ENCODE peak calls at places on chromosomes 1 and 21, in four cellular contexts. L is IMR-90, O is keratinocyte, X is endodermal cell. C is an unnamed sample.

GRCh38 chr1:90579212-90579802 is 137.8 kb downstream of the BARHL2 start:
- DNase-seq in L (peak), O (no peak), X (no peak), C (peak)

GRCh38 chr1:185376840-185377635 is 60.0 kb upstream of the IVNS1ABP start:
- DNase-seq in L (peak), O (no peak), X (no peak), C (peak)

GRCh38 chr21:36751383-36751782 is 52.5 kb downstream of the SIM2 start:
- DNase-seq in L (no peak), O (no peak), X (peak), C (no peak)

GRCh38 chr1:167935252-167936067 is 1.0 kb upstream of the DCAF6 start:
- DNase-seq in L (peak), O (no peak), X (peak), C (peak)

GRCh38 chr1:21865943-21866628 is 54.0 kb downstream of the LDLRAD2 start:
- DNase-seq in L (no peak), O (no peak), X (peak), C (no peak)

GRCh38 chr1:23169727-23170335 is 1.2 kb upstream of the LUZP1 start:
- DNase-seq in L (peak), O (no peak), X (peak), C (peak)

GRCh38 chr1:26288311-26288941 is 8.5 kb downstream of the SH3BGRL3 start:
- DNase-seq in L (peak), O (no peak), X (no peak), C (no peak)

GRCh38 chr1:78277253-78277652 is 213.5 kb upstream of the PTGFR start:
- DNase-seq in L (peak), O (no peak), X (no peak), C (peak)

GRCh38 chr1:24248859-24249258 is 61.8 kb upstream of the IFNLR1 start:
- DNase-seq in L (no peak), O (no peak), X (peak), C (no peak)

GRCh38 chr1:230823421-230823820 is 44.9 kb downstream of the C1orf198 start:
- DNase-seq in L (no peak), O (no peak), X (peak), C (no peak)

DNA sequence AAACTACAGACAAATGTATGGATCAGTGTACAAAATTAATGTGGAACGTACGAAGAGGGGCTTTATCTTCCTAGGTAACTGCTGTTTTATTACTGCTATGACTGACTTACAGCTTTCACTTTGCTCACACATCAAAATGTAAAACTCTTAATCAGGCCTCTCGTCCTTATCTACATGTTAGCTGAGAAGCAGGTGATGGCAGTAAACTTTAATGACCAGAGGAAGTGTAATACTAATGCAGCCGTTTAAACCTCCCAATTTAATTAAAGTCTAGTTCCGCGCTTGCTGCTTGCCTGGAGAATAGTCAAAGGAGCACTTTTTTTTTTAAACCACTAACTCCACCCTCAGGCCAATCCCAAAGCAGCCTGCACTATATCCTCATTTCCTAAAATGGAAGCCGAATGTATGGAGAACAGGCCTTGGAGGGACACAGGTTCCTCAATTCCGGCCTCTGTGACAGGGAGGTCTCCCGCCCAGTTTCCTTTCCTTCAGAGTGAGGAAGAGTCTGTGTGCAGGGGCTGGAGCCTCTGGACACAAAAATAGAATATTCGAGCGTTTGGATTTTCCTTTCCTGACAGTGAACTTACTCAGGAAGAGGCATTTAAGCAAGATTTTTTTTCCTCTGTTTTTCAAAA is 36.7 kb upstream of the RASAL2 start:
- DNase-seq in L (no peak), O (no peak), X (no peak), C (no peak)
- H3K9ac ChIP-seq in L (no peak), O (no peak), X (no peak), C (peak)

DNA sequence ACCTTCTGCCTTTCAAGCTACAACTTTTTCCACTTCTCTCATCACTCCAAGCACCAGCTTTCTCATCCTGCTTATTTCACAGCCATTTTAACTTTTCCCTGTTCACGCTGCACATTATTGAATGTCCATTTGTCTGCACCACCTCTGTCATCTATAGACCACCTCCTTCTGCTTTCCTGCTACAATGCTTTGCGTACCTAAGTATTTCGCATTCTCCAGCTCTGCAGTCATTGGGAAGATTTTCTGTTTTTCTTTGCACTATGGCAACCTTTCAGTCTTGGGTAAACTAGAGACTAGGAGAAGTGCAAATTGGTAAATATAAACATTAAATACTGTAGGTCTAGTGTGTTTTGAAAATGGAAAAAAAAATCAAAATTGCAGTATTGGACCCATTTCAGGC is 820 bp downstream of the CCDC30 start:
- DNase-seq in L (no peak), O (no peak), X (no peak), C (no peak)
- H3K4me3 ChIP-seq in L (no peak), O (peak), X (peak), C (peak)

GRCh38 chr1:10852018-10852417 is 55.6 kb upstream of the CASZ1 start:
- DNase-seq in L (no peak), O (no peak), X (no peak), C (no peak)

GRCh38 chr1:10852486-10852885 is 56.0 kb upstream of the CASZ1 start:
- DNase-seq in L (no peak), O (no peak), X (no peak), C (no peak)

GRCh38 chr1:10850026-10850425 is 53.6 kb upstream of the CASZ1 start:
- DNase-seq in L (no peak), O (no peak), X (no peak), C (no peak)

GRCh38 chr1:10851024-10852013 is 54.9 kb upstream of the CASZ1 start:
- DNase-seq in L (no peak), O (no peak), X (no peak), C (no peak)

DNA sequence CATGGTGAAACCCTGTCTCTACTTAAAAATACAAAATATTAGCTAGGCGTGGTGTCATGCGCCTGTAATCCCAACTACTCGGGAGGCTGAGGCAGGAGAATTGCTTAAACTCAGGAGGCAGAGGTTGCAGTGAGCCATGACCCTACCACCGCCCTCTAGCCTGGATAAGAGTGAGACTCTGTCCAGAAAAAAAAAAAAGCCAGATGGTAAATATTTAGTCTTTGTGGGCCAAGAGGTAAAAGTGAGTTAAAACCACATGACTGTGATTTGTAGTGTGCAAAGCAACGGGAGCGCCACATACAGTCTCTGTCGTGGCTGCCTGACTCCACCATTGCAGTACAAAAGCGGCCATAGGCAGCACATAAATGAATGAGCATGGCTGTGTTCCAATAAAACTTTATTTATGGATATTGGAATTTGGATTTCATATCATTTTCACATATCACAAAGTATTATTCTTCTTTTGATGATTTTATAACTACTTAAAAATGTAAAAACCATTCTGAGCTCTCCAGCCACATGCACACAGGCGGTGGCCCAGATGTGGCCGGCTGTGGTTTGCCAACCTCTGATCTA is 51.8 kb upstream of the CASZ1 start:
- DNase-seq in L (no peak), O (no peak), X (no peak), C (no peak)
- TF ChIP-seq CTCF in L (no peak), O (no peak), X (no peak), C (no peak)

GRCh38 chr1:151924691-151925587 is 15.6 kb upstream of the THEM4 start:
- DNase-seq in L (no peak), O (no peak), X (no peak), C (no peak)
- H3K9ac ChIP-seq in L (no peak), O (no peak), X (no peak), C (no peak)

DNA sequence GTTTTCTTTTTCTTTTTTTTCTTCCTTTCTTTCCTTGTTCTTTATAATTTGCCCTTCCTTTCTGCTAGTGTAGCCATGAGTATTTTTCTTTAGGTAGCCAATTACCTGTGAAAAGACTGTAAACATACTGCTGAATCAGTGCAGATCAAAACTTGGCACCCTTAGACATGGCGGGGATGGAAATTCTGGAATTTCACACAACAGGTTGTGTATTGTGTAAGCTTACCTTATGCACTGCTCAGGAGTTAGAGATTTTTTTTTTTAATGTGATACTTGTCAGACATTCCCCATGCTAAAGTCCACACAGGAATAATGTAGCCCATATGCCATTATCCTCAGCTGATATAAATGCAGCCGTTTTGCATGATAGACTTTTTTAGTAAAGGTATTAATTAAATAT is 1.8 kb downstream of the CEPT1 start:
- DNase-seq in L (no peak), O (no peak), X (no peak), C (no peak)
- H3K4me3 ChIP-seq in L (no peak), O (peak), X (peak), C (no peak)

GRCh38 chr1:59878370-59878769 is 48.2 kb downstream of the CYP2J2 start:
- DNase-seq in L (no peak), O (no peak), X (no peak), C (no peak)
- TF ChIP-seq CTCF in L (no peak), O (no peak), X (peak), C (no peak)

DNA sequence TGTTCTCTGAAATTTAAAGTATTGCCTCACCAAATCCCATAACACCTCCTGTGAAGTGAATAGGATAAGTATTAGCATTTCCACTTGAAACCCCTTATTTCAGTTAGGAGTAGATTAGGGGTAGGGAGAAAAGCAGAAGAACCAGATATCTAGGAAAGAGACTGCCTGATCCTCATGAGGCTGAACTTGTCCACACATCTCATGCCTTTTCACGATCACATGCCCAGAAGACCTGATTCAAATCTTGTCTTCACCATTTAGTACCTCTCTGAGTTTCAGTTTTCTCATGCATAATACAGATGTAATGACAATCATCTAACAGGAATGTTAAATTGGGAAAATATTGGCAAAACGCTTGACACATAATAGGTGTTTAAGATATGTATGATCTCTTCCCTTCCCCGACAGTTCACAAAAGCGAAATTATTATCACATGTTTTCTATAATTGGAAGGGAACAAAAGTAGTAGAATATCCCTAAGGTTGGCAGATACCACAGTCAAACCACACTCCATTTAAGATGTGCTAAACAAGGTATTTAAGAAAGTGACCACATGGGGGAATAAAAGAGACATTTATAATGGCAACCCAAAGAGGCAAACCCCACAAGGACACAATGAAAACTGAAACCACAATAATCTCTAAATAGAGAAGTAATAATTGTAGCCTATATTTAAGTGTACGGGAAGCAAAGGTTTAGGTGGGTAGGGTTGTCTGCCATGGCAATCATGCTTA is 25.2 kb downstream of the GFI1 start:
- DNase-seq in L (no peak), O (no peak), X (no peak), C (no peak)
- H3K9ac ChIP-seq in L (no peak), O (no peak), X (no peak), C (no peak)

C was measured in astrocyte.